ENCODE peak calls at places on chromosomes 11 and 22, in seven cellular contexts. M is GM23248; G is activated T-helper 1 cell treated with anti-CD3 and anti-CD28 coated beads, Interleukin-12 subunit alpha, Interleukin-12 subunit beta, Interleukin-2, Interleukin-4 antibody, amounts not matched to agents 30 ng/mL and 10 ng/mL and 1 ng/mL, durations not matched to agents 14 hours and 24 hours and 36 hours; L is stimulated activated CD8-positive, alpha-beta memory T cell treated with anti-CD3 and anti-CD28 coated beads, Interleukin-15, amount 100 ng/mL, for 1 hour; U is AG04450; D is activated naive CD4-positive, alpha-beta T cell; S is activated CD4-positive, alpha-beta T cell treated with anti-CD3 and anti-CD28 coated beads, Interleukin-2, amount 50 U/mL, for 4 hours. I is an unnamed sample.

GRCh38 chr11:27239305-27239942 is 123.6 kb downstream of the CCDC34 start:
- DNase-seq in S (no peak), D (no peak), M (peak; percentile 82), G (no peak), U (no peak), L (no peak), I (no peak)

GRCh38 chr22:23243006-23243573 is 62.8 kb downstream of the BCR start:
- DNase-seq in D (peak; percentile 12), M (no peak), L (peak; percentile 41), S (peak; percentile 61), G (peak; percentile 70), U (no peak), I (no peak)

GRCh38 chr11:72643547-72643946 is 30.7 kb downstream of the PDE2A start:
- DNase-seq in G (no peak), D (no peak), U (no peak), M (peak; percentile 60), S (no peak), L (no peak), I (no peak)

GRCh38 chr11:68461284-68461861 is 821 bp downstream of the PPP6R3 start:
- DNase-seq in M (peak; percentile 52), D (no peak), G (no peak), S (no peak), U (no peak), L (no peak), I (no peak)

GRCh38 chr11:28400236-28401100 is 292.3 kb downstream of the METTL15 start:
- DNase-seq in S (no peak), U (peak; percentile 58), D (no peak), G (no peak), M (peak; percentile 35), L (no peak), I (no peak)

GRCh38 chr11:68687986-68688385 is 3.6 kb downstream of the GAL start:
- DNase-seq in L (no peak), U (no peak), S (no peak), D (no peak), G (no peak), M (no peak), I (no peak)

GRCh38 chr11:33438311-33438710 is 181.1 kb downstream of the HIPK3 start:
- DNase-seq in G (no peak), M (no peak), U (no peak), S (no peak), L (no peak), D (no peak), I (no peak)

GRCh38 chr11:6992457-6993431 is 27.4 kb downstream of the ZNF214 start:
- DNase-seq in L (no peak), S (no peak), M (peak; percentile 93), U (peak; percentile 94), D (no peak), G (no peak), I (no peak)

GRCh38 chr22:23840026-23840425 is 1.2 kb upstream of the DERL3 start:
- DNase-seq in S (no peak), L (no peak), U (no peak), D (no peak), G (no peak), M (no peak), I (no peak)

GRCh38 chr11:11391796-11392195 is 38.7 kb upstream of the CSNK2A3 start:
- DNase-seq in D (no peak), L (no peak), G (no peak), M (peak; percentile 93), S (no peak), U (peak; percentile 54), I (no peak)

GRCh38 chr22:25845985-25846745 is 104.2 kb downstream of the MYO18B start:
- DNase-seq in G (no peak), L (no peak), U (no peak), M (peak; percentile 17), D (no peak), S (no peak), I (no peak)

GRCh38 chr11:125941606-125942275 is 4.1 kb upstream of the VSIG10L2 start:
- DNase-seq in D (no peak), U (no peak), M (peak; percentile 57), S (peak; percentile 43), G (peak; percentile 9), L (peak; percentile 24), I (no peak)

GRCh38 chr22:50289942-50290630 is 17.4 kb downstream of the PLXNB2 start:
- DNase-seq in S (no peak), M (no peak), L (no peak), G (no peak), U (no peak), D (no peak), I (no peak)

GRCh38 chr11:66317322-66317765 is 500 bp upstream of the CD248 start:
- DNase-seq in G (no peak), S (peak; percentile 17), M (peak; percentile 83), L (no peak), D (no peak), U (no peak), I (no peak)

GRCh38 chr22:43134553-43134952 is 8.6 kb downstream of the MCAT start:
- DNase-seq in G (no peak), D (no peak), S (no peak), M (no peak), L (no peak), U (no peak), I (no peak)

GRCh38 chr22:41048791-41049717 is 43.3 kb upstream of the EP300 start:
- DNase-seq in D (no peak), L (no peak), S (no peak), M (peak; percentile 84), G (no peak), U (peak; percentile 59), I (peak; percentile 16)

GRCh38 chr11:86403458-86403857 is 28.8 kb downstream of the CCDC81 start:
- DNase-seq in L (no peak), D (no peak), S (no peak), U (no peak), G (no peak), M (no peak), I (no peak)

GRCh38 chr11:33452806-33453205 is 195.6 kb downstream of the HIPK3 start:
- DNase-seq in U (peak; percentile 65), G (no peak), D (no peak), L (no peak), M (peak; percentile 96), S (no peak), I (no peak)

GRCh38 chr11:122202161-122202950 is 86.3 kb upstream of the BLID start:
- DNase-seq in G (no peak), L (no peak), D (no peak), S (no peak), M (peak; percentile 90), U (peak; percentile 45), I (peak; percentile 12)

GRCh38 chr22:29254283-29254653 is 13.5 kb downstream of the RHBDD3 start:
- DNase-seq in U (no peak), G (no peak), L (no peak), M (no peak), D (no peak), S (no peak), I (no peak)

GRCh38 chr22:49009359-49010063 is 818.2 kb downstream of the BRD1 start:
- DNase-seq in G (no peak), S (no peak), M (no peak), U (no peak), L (no peak), D (no peak), I (no peak)

I was measured in GOT3.